ENCODE peak calls at places on chromosomes 6 and 20, in five cellular contexts. M is neural progenitor cell, A is cardiac muscle cell, D is mammary epithelial cell, N is psoas muscle. E is an unnamed sample. For H3K4me1 and H3K9me3, the result is how much of the 10 kb centered on the place peaks cover.

GRCh38 chr6:102986086-102986485 is 1592.6 kb downstream of the GRIK2 start:
- DNase-seq in D (no peak), M (no peak), A (no peak), N (no peak), E (no peak)

GRCh38 chr20:7094438-7094997 is 327.0 kb downstream of the BMP2 start:
- DNase-seq in N (no peak), D (peak), A (peak), M (peak), E (peak)

GRCh38 chr6:134937426-134937825 is 12.5 kb downstream of the ALDH8A1 start:
- DNase-seq in M (no peak), D (no peak), A (no peak), N (no peak), E (peak)

GRCh38 chr20:760751-761417 is 7.4 kb downstream of the SLC52A3 start:
- DNase-seq in D (no peak), N (no peak), A (peak), M (peak), E (no peak)

GRCh38 chr20:35657271-35657670 is 7.4 kb downstream of the CPNE1 start:
- DNase-seq in D (no peak), A (no peak), M (no peak), N (no peak), E (no peak)

GRCh38 chr6:76004202-76004601 is 68.3 kb downstream of the IMPG1 start:
- DNase-seq in M (no peak), D (no peak), N (no peak), A (no peak), E (no peak)

GRCh38 chr20:14337400-14338171 is at the start of gene FLRT3:
- DNase-seq in M (peak), A (peak), D (peak), N (peak), E (peak)

GRCh38 chr6:135183532-135184440 is 2.7 kb downstream of the MYB start:
- DNase-seq in D (peak), A (peak), N (peak), M (peak), E (peak)

GRCh38 chr6:129516787-129517186 is 193.2 kb downstream of the ARHGAP18 start:
- DNase-seq in M (no peak), N (no peak), A (no peak), D (no peak), E (no peak)

DNA sequence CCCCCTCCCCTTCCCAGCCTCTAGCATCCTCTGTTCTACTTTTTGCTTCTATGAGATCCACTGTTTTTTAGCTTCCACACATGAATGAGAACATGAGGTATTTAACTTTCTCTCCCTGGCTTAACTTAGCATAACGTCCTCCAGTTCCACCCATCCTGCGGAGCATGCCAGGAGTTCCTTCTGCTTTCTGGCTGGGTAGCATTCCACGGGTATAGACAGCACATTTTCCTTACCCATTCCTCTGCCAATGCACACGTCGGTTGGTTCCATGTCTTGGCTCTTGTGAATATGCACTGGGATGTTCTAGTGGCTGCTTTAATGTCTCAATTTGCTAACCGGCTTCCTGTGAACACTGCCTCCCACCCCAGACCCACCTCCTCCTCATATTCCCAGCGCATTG is 13.2 kb upstream of the CCR6 start:
- DNase-seq in N (no peak), A (no peak), D (no peak), M (no peak), E (no peak)
- H3K4me1 ChIP-seq in N (under half), A (under half), D (under half), M (under half), E (under half)

GRCh38 chr6:159616456-159616855 is 76.6 kb downstream of the SOD2 start:
- DNase-seq in M (no peak), D (no peak), A (no peak), N (no peak), E (no peak)
- H3K9me3 ChIP-seq in M (under half), D (under half), A (under half), N (under half), E (under half)

GRCh38 chr6:115821798-115822197 is 238.9 kb downstream of the FRK start:
- DNase-seq in A (no peak), M (no peak), D (no peak), N (no peak), E (no peak)
- H3K4me3 ChIP-seq in A (no peak), M (no peak), D (no peak), N (no peak), E (no peak)

GRCh38 chr6:1611322-1611571 is 1.5 kb downstream of the FOXC1 start:
- DNase-seq in M (peak), D (peak), A (peak), N (no peak), E (no peak)
- H3K4me1 ChIP-seq in M (under half), D (under half), A (under half), N (under half), E (under half)

GRCh38 chr20:29318871-29319461 is 1938.5 kb upstream of the DEFB115 start:
- DNase-seq in D (no peak), A (no peak), M (no peak), N (peak), E (no peak)

GRCh38 chr20:29319725-29320124 is 1937.7 kb upstream of the DEFB115 start:
- DNase-seq in A (no peak), M (no peak), N (peak), D (no peak), E (no peak)

GRCh38 chr20:29313481-29313880 is 1944.0 kb upstream of the DEFB115 start:
- DNase-seq in D (no peak), M (no peak), N (peak), A (no peak), E (no peak)

GRCh38 chr20:29314294-29314693 is 1943.2 kb upstream of the DEFB115 start:
- DNase-seq in A (no peak), M (no peak), D (no peak), N (no peak), E (no peak)
- H3K9me3 ChIP-seq in A (under half), M (under half), D (under half), N (under half), E (under half)

GRCh38 chr20:33444797-33445560 is 1.4 kb upstream of the SNTA1 start:
- DNase-seq in N (no peak), D (no peak), A (peak), M (no peak), E (no peak)
- H3K4me3 ChIP-seq in N (peak), D (no peak), A (no peak), M (peak), E (peak)

DNA sequence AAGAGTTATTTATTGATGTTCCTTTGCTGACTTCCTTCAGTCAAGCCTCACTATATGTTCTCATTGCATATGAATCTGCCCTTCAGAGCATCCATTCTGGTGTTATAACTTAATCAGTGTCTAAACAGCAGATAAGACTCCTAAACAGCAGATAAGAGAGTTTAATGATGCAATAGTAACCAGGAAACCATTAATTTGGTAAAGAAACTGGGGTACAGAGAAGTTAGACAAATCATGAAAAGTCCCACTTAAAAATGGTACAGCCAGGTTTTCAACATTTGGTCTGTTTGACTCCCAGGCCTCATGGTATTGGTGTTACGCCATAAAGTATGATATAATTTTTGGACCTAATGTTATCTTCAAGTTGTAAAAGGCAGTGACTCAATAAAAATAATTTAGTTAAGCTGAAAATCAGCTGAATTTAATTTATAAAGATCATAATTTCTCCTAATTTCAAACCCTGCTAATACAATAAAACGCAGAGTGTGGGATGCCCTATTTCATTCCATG is 127.4 kb upstream of the DST start:
- DNase-seq in M (no peak), A (no peak), N (no peak), D (no peak), E (no peak)
- H3K4me1 ChIP-seq in M (under half), A (under half), N (half or more), D (under half), E (under half)